ENCODE peak calls at places on chromosomes 16 and 17, in seven cellular contexts. One of them, this sample, is unnamed.

GRCh38 chr17:67491009-67491677 is 114.1 kb downstream of the PITPNC1 start:
- DNase-seq in AG09309: peak
- DNase-seq in GM23248: peak
- DNase-seq in AG10803: peak
- DNase-seq in SK-N-SH: peak
- DNase-seq in CD8-positive, alpha-beta memory T cell: no peak
- DNase-seq in esophagus squamous epithelium: no peak
- DNase-seq in this sample: peak

GRCh38 chr17:38907930-38908675 is 17.3 kb upstream of the LASP1NB start:
- DNase-seq in AG09309: no peak
- DNase-seq in GM23248: no peak
- DNase-seq in AG10803: no peak
- DNase-seq in SK-N-SH: no peak
- DNase-seq in CD8-positive, alpha-beta memory T cell: no peak
- DNase-seq in esophagus squamous epithelium: no peak
- DNase-seq in this sample: peak

GRCh38 chr17:5665164-5665563 is 80.9 kb upstream of the NLRP1 start:
- DNase-seq in AG09309: no peak
- DNase-seq in GM23248: peak
- DNase-seq in AG10803: peak
- DNase-seq in SK-N-SH: no peak
- DNase-seq in CD8-positive, alpha-beta memory T cell: no peak
- DNase-seq in esophagus squamous epithelium: no peak
- DNase-seq in this sample: no peak

GRCh38 chr16:82773018-82773417 is 146.2 kb downstream of the CDH13 start:
- DNase-seq in AG09309: no peak
- DNase-seq in GM23248: no peak
- DNase-seq in AG10803: peak
- DNase-seq in SK-N-SH: no peak
- DNase-seq in CD8-positive, alpha-beta memory T cell: no peak
- DNase-seq in esophagus squamous epithelium: no peak
- DNase-seq in this sample: no peak

GRCh38 chr16:80993293-80993691 is 13.4 kb downstream of the CMC2 start:
- DNase-seq in AG09309: peak
- DNase-seq in GM23248: peak
- DNase-seq in AG10803: peak
- DNase-seq in SK-N-SH: no peak
- DNase-seq in CD8-positive, alpha-beta memory T cell: no peak
- DNase-seq in esophagus squamous epithelium: no peak
- DNase-seq in this sample: no peak

GRCh38 chr17:47423406-47424295 is 99.9 kb downstream of the EFCAB13 start:
- DNase-seq in AG09309: no peak
- DNase-seq in GM23248: no peak
- DNase-seq in AG10803: no peak
- DNase-seq in SK-N-SH: peak
- DNase-seq in CD8-positive, alpha-beta memory T cell: no peak
- DNase-seq in esophagus squamous epithelium: no peak
- DNase-seq in this sample: peak

GRCh38 chr17:56917559-56918296 is 3.9 kb upstream of the TRIM25 start:
- DNase-seq in AG09309: no peak
- DNase-seq in GM23248: peak
- DNase-seq in AG10803: no peak
- DNase-seq in SK-N-SH: no peak
- DNase-seq in CD8-positive, alpha-beta memory T cell: no peak
- DNase-seq in esophagus squamous epithelium: no peak
- DNase-seq in this sample: no peak

GRCh38 chr16:81786321-81786720 is 7.2 kb downstream of the PLCG2 start:
- DNase-seq in AG09309: no peak
- DNase-seq in GM23248: peak
- DNase-seq in AG10803: peak
- DNase-seq in SK-N-SH: no peak
- DNase-seq in CD8-positive, alpha-beta memory T cell: no peak
- DNase-seq in esophagus squamous epithelium: no peak
- DNase-seq in this sample: peak

GRCh38 chr16:54362801-54363200 is 76.2 kb upstream of the IRX3 start:
- DNase-seq in AG09309: no peak
- DNase-seq in GM23248: no peak
- DNase-seq in AG10803: no peak
- DNase-seq in SK-N-SH: peak
- DNase-seq in CD8-positive, alpha-beta memory T cell: no peak
- DNase-seq in esophagus squamous epithelium: no peak
- DNase-seq in this sample: no peak

GRCh38 chr17:17303847-17304490 is 796 bp downstream of the NT5M start:
- DNase-seq in AG09309: no peak
- DNase-seq in GM23248: no peak
- DNase-seq in AG10803: no peak
- DNase-seq in SK-N-SH: peak
- DNase-seq in CD8-positive, alpha-beta memory T cell: no peak
- DNase-seq in esophagus squamous epithelium: no peak
- DNase-seq in this sample: peak

GRCh38 chr17:43132117-43132516 is 7.0 kb upstream of the BRCA1 start:
- DNase-seq in AG09309: no peak
- DNase-seq in GM23248: no peak
- DNase-seq in AG10803: no peak
- DNase-seq in SK-N-SH: no peak
- DNase-seq in CD8-positive, alpha-beta memory T cell: no peak
- DNase-seq in esophagus squamous epithelium: no peak
- DNase-seq in this sample: no peak

GRCh38 chr17:62597920-62598319 is 29.6 kb upstream of the MRC2 start:
- DNase-seq in AG09309: peak
- DNase-seq in GM23248: peak
- DNase-seq in AG10803: peak
- DNase-seq in SK-N-SH: no peak
- DNase-seq in CD8-positive, alpha-beta memory T cell: no peak
- DNase-seq in esophagus squamous epithelium: no peak
- DNase-seq in this sample: no peak

GRCh38 chr17:81228420-81228819 is 5.7 kb upstream of the CEP131 start:
- DNase-seq in AG09309: no peak
- DNase-seq in GM23248: no peak
- DNase-seq in AG10803: no peak
- DNase-seq in SK-N-SH: no peak
- DNase-seq in CD8-positive, alpha-beta memory T cell: no peak
- DNase-seq in esophagus squamous epithelium: no peak
- DNase-seq in this sample: no peak

GRCh38 chr17:77129568-77130301 is 11.0 kb upstream of the SEC14L1 start:
- DNase-seq in AG09309: no peak
- DNase-seq in GM23248: peak
- DNase-seq in AG10803: peak
- DNase-seq in SK-N-SH: no peak
- DNase-seq in CD8-positive, alpha-beta memory T cell: no peak
- DNase-seq in esophagus squamous epithelium: no peak
- DNase-seq in this sample: no peak

GRCh38 chr17:63535640-63536039 is 12.5 kb downstream of the KCNH6 start:
- DNase-seq in AG09309: no peak
- DNase-seq in GM23248: no peak
- DNase-seq in AG10803: no peak
- DNase-seq in SK-N-SH: no peak
- DNase-seq in CD8-positive, alpha-beta memory T cell: no peak
- DNase-seq in esophagus squamous epithelium: no peak
- DNase-seq in this sample: no peak

GRCh38 chr16:28846933-28847273 is 755 bp upstream of the TUFM start:
- DNase-seq in AG09309: no peak
- DNase-seq in GM23248: peak
- DNase-seq in AG10803: no peak
- DNase-seq in SK-N-SH: no peak
- DNase-seq in CD8-positive, alpha-beta memory T cell: no peak
- DNase-seq in esophagus squamous epithelium: no peak
- DNase-seq in this sample: no peak

GRCh38 chr17:37084375-37084774 is 135.6 kb downstream of the AATF start:
- DNase-seq in AG09309: no peak
- DNase-seq in GM23248: no peak
- DNase-seq in AG10803: no peak
- DNase-seq in SK-N-SH: no peak
- DNase-seq in CD8-positive, alpha-beta memory T cell: no peak
- DNase-seq in esophagus squamous epithelium: no peak
- DNase-seq in this sample: no peak

GRCh38 chr16:12646490-12647274 is 157.0 kb downstream of the CPPED1 start:
- DNase-seq in AG09309: no peak
- DNase-seq in GM23248: peak
- DNase-seq in AG10803: peak
- DNase-seq in SK-N-SH: peak
- DNase-seq in CD8-positive, alpha-beta memory T cell: no peak
- DNase-seq in esophagus squamous epithelium: no peak
- DNase-seq in this sample: no peak

GRCh38 chr17:75067856-75068255 is 19.9 kb upstream of the SLC16A5 start:
- DNase-seq in AG09309: no peak
- DNase-seq in GM23248: no peak
- DNase-seq in AG10803: no peak
- DNase-seq in SK-N-SH: no peak
- DNase-seq in CD8-positive, alpha-beta memory T cell: no peak
- DNase-seq in esophagus squamous epithelium: no peak
- DNase-seq in this sample: peak

GRCh38 chr17:52170963-52171572 is 12.6 kb upstream of the CA10 start:
- DNase-seq in AG09309: no peak
- DNase-seq in GM23248: peak
- DNase-seq in AG10803: no peak
- DNase-seq in SK-N-SH: peak
- DNase-seq in CD8-positive, alpha-beta memory T cell: no peak
- DNase-seq in esophagus squamous epithelium: no peak
- DNase-seq in this sample: peak

GRCh38 chr17:19991252-19991885 is 13.7 kb upstream of the AKAP10 start:
- DNase-seq in AG09309: no peak
- DNase-seq in GM23248: no peak
- DNase-seq in AG10803: no peak
- DNase-seq in SK-N-SH: no peak
- DNase-seq in CD8-positive, alpha-beta memory T cell: no peak
- DNase-seq in esophagus squamous epithelium: no peak
- DNase-seq in this sample: no peak

GRCh38 chr17:72134560-72135399 is 14.0 kb downstream of the SOX9 start:
- DNase-seq in AG09309: peak
- DNase-seq in GM23248: peak
- DNase-seq in AG10803: peak
- DNase-seq in SK-N-SH: no peak
- DNase-seq in CD8-positive, alpha-beta memory T cell: no peak
- DNase-seq in esophagus squamous epithelium: no peak
- DNase-seq in this sample: no peak

GRCh38 chr17:36816889-36817288 is 120.4 kb upstream of the LHX1 start:
- DNase-seq in AG09309: no peak
- DNase-seq in GM23248: no peak
- DNase-seq in AG10803: no peak
- DNase-seq in SK-N-SH: no peak
- DNase-seq in CD8-positive, alpha-beta memory T cell: no peak
- DNase-seq in esophagus squamous epithelium: no peak
- DNase-seq in this sample: no peak

GRCh38 chr16:470418-470817 is 45.0 kb downstream of the RAB11FIP3 start:
- DNase-seq in AG09309: no peak
- DNase-seq in GM23248: no peak
- DNase-seq in AG10803: no peak
- DNase-seq in SK-N-SH: no peak
- DNase-seq in CD8-positive, alpha-beta memory T cell: no peak
- DNase-seq in esophagus squamous epithelium: no peak
- DNase-seq in this sample: no peak
- H3K4me3 ChIP-seq in AG09309: no peak
- H3K4me3 ChIP-seq in GM23248: no peak
- H3K4me3 ChIP-seq in AG10803: no peak
- H3K4me3 ChIP-seq in SK-N-SH: no peak
- H3K4me3 ChIP-seq in CD8-positive, alpha-beta memory T cell: no peak
- H3K4me3 ChIP-seq in esophagus squamous epithelium: no peak
- H3K4me3 ChIP-seq in this sample: no peak

GRCh38 chr16:70427786-70428177 is 11.1 kb downstream of the ST3GAL2 start:
- DNase-seq in AG09309: no peak
- DNase-seq in GM23248: no peak
- DNase-seq in AG10803: no peak
- DNase-seq in SK-N-SH: no peak
- DNase-seq in CD8-positive, alpha-beta memory T cell: no peak
- DNase-seq in esophagus squamous epithelium: no peak
- DNase-seq in this sample: no peak
- H3K4me3 ChIP-seq in AG09309: no peak
- H3K4me3 ChIP-seq in GM23248: no peak
- H3K4me3 ChIP-seq in AG10803: no peak
- H3K4me3 ChIP-seq in SK-N-SH: peak
- H3K4me3 ChIP-seq in CD8-positive, alpha-beta memory T cell: peak
- H3K4me3 ChIP-seq in esophagus squamous epithelium: no peak
- H3K4me3 ChIP-seq in this sample: no peak

DNA sequence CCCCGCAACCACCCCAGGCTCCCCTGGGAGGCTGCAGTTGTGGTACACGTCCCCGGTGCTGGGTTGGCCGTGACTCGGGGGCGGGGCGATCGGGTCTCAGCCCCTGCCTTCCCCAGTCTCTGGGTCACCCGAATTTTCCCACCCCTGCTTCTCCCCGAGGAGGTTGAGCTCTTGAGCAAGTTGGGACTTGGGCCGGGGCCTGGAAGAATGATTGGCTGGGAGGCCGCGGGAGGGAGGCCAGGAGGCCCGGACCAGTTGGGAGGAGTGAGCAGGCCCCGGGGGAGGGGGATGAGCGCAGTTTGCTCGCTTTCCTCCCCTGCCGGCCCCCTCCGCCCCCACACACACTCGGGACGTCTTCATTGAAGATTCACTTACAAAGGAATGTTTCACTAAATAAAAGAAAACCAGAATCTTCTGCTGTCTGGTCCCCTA is 4.5 kb upstream of the HEXIM1 start:
- DNase-seq in AG09309: peak
- DNase-seq in GM23248: peak
- DNase-seq in AG10803: peak
- DNase-seq in SK-N-SH: peak
- DNase-seq in CD8-positive, alpha-beta memory T cell: no peak
- DNase-seq in esophagus squamous epithelium: no peak
- DNase-seq in this sample: peak
- H3K4me3 ChIP-seq in AG09309: peak
- H3K4me3 ChIP-seq in GM23248: peak
- H3K4me3 ChIP-seq in AG10803: peak
- H3K4me3 ChIP-seq in SK-N-SH: no peak
- H3K4me3 ChIP-seq in CD8-positive, alpha-beta memory T cell: no peak
- H3K4me3 ChIP-seq in esophagus squamous epithelium: peak
- H3K4me3 ChIP-seq in this sample: peak

GRCh38 chr16:86026916-86027315 is 128.0 kb downstream of the IRF8 start:
- DNase-seq in AG09309: no peak
- DNase-seq in GM23248: no peak
- DNase-seq in AG10803: no peak
- DNase-seq in SK-N-SH: no peak
- DNase-seq in CD8-positive, alpha-beta memory T cell: no peak
- DNase-seq in esophagus squamous epithelium: no peak
- DNase-seq in this sample: no peak
- H3K4me3 ChIP-seq in AG09309: no peak
- H3K4me3 ChIP-seq in GM23248: no peak
- H3K4me3 ChIP-seq in AG10803: no peak
- H3K4me3 ChIP-seq in SK-N-SH: no peak
- H3K4me3 ChIP-seq in CD8-positive, alpha-beta memory T cell: no peak
- H3K4me3 ChIP-seq in esophagus squamous epithelium: no peak
- H3K4me3 ChIP-seq in this sample: no peak

GRCh38 chr17:60149691-60150582 is at the start of gene CA4:
- DNase-seq in AG09309: no peak
- DNase-seq in GM23248: no peak
- DNase-seq in AG10803: no peak
- DNase-seq in SK-N-SH: peak
- DNase-seq in CD8-positive, alpha-beta memory T cell: no peak
- DNase-seq in esophagus squamous epithelium: no peak
- DNase-seq in this sample: peak
- H3K4me3 ChIP-seq in AG09309: no peak
- H3K4me3 ChIP-seq in GM23248: no peak
- H3K4me3 ChIP-seq in AG10803: no peak
- H3K4me3 ChIP-seq in SK-N-SH: peak
- H3K4me3 ChIP-seq in CD8-positive, alpha-beta memory T cell: no peak
- H3K4me3 ChIP-seq in esophagus squamous epithelium: peak
- H3K4me3 ChIP-seq in this sample: peak

GRCh38 chr16:8959921-8960787 is 3.6 kb downstream of the USP7 start:
- DNase-seq in AG09309: no peak
- DNase-seq in GM23248: peak
- DNase-seq in AG10803: no peak
- DNase-seq in SK-N-SH: peak
- DNase-seq in CD8-positive, alpha-beta memory T cell: no peak
- DNase-seq in esophagus squamous epithelium: no peak
- DNase-seq in this sample: peak
- H3K4me3 ChIP-seq in AG09309: no peak
- H3K4me3 ChIP-seq in GM23248: peak
- H3K4me3 ChIP-seq in AG10803: peak
- H3K4me3 ChIP-seq in SK-N-SH: peak
- H3K4me3 ChIP-seq in CD8-positive, alpha-beta memory T cell: peak
- H3K4me3 ChIP-seq in esophagus squamous epithelium: peak
- H3K4me3 ChIP-seq in this sample: no peak

This sample was measured in H7.